ENCODE peak calls at places on chromosomes 2 and 18, in eight cellular contexts. X is RKO; Z is SW480; Q is MV-4-11; Y is AG09309; F is stimulated activated CD8-positive, alpha-beta memory T cell treated with anti-CD3 and anti-CD28 coated beads, Interleukin-7, amount 100 ng/mL, for 48 hours; W is progenitor cell of endocrine pancreas; I is activated naive CD4-positive, alpha-beta T cell treated with anti-CD3 and anti-CD28 coated beads, Interleukin-2, amount 10 ng/mL, durations not matched to agents 7 days and 5 days. K is an unnamed sample.

GRCh38 chr2:63614448-63614968 is 25.7 kb downstream of the MDH1 start:
- DNase-seq in Q (no peak), I (no peak), W (no peak), F (no peak), X (no peak), Y (peak; percentile 60), Z (peak; percentile 23), K (no peak)

GRCh38 chr2:234320098-234320497 is 176.8 kb downstream of the ARL4C start:
- DNase-seq in Y (no peak), I (no peak), Z (no peak), Q (no peak), X (no peak), F (no peak), W (no peak), K (no peak)

GRCh38 chr2:68454719-68455118 is 12.4 kb downstream of the FBXO48 start:
- DNase-seq in I (no peak), Y (no peak), W (no peak), Z (no peak), X (no peak), Q (no peak), F (no peak), K (no peak)

GRCh38 chr18:73756256-73757091 is 391.2 kb downstream of the FBXO15 start:
- DNase-seq in X (no peak), Q (no peak), I (no peak), Y (no peak), F (no peak), W (no peak), Z (no peak), K (no peak)

GRCh38 chr2:3404495-3404894 is 25.0 kb downstream of the TRAPPC12 start:
- DNase-seq in W (no peak), I (no peak), Y (no peak), Q (no peak), Z (no peak), X (no peak), F (no peak), K (no peak)

GRCh38 chr2:202542142-202542541 is 92.6 kb upstream of the FAM117B start:
- DNase-seq in X (no peak), F (no peak), W (no peak), Y (no peak), Q (no peak), Z (no peak), I (no peak), K (no peak)

GRCh38 chr2:173401716-173402326 is 47.1 kb downstream of the CDCA7 start:
- DNase-seq in F (no peak), Q (no peak), Z (no peak), Y (no peak), I (no peak), W (no peak), X (no peak), K (no peak)

GRCh38 chr2:169619946-169620345 is 35.8 kb downstream of the PPIG start:
- DNase-seq in W (no peak), X (no peak), Z (no peak), I (no peak), Y (no peak), Q (no peak), F (no peak), K (no peak)

GRCh38 chr2:158923180-158923594 is 45.3 kb upstream of the TANC1 start:
- DNase-seq in Q (no peak), Y (no peak), F (no peak), X (no peak), Z (no peak), I (no peak), W (no peak), K (no peak)

GRCh38 chr2:217340176-217340575 is 480.3 kb upstream of the TNP1 start:
- DNase-seq in X (no peak), Y (no peak), W (no peak), Q (no peak), F (no peak), I (no peak), Z (no peak), K (no peak)

GRCh38 chr2:141911485-141912066 is 219.2 kb downstream of the LRP1B start:
- DNase-seq in Q (peak; percentile 35), Y (no peak), W (peak; percentile 16), F (no peak), Z (peak; percentile 2), I (no peak), X (peak; percentile 30), K (no peak)

GRCh38 chr2:207394812-207395534 is 134.8 kb upstream of the CREB1 start:
- DNase-seq in Y (peak; percentile 98), Z (peak; percentile 78), W (no peak), Q (peak; percentile 43), X (peak; percentile 99), F (peak; percentile 33), I (peak; percentile 24), K (no peak)

GRCh38 chr2:38080346-38080745 is 4.4 kb upstream of the CYP1B1 start:
- DNase-seq in Z (no peak), I (no peak), W (no peak), Y (no peak), Q (no peak), F (no peak), X (no peak), K (no peak)

GRCh38 chr18:77206676-77207370 is 42.8 kb upstream of the GALR1 start:
- DNase-seq in X (no peak), W (no peak), Y (no peak), Q (no peak), F (no peak), Z (no peak), I (no peak), K (no peak)

GRCh38 chr18:60675801-60676200 is 303.2 kb upstream of the MC4R start:
- DNase-seq in X (no peak), Q (no peak), F (no peak), W (no peak), Y (no peak), Z (peak; percentile 7), I (no peak), K (no peak)

GRCh38 chr18:45755936-45756335 is 32.0 kb downstream of the SLC14A1 start:
- DNase-seq in I (no peak), W (no peak), X (no peak), Q (peak; percentile 8), F (no peak), Z (no peak), Y (no peak), K (no peak)

GRCh38 chr2:45839388-45840251 is 188.1 kb downstream of the PRKCE start:
- DNase-seq in I (no peak), Q (no peak), X (no peak), W (no peak), Z (no peak), F (no peak), Y (no peak), K (no peak)

GRCh38 chr2:56892381-56892780 is 708.6 kb downstream of the CCDC85A start:
- DNase-seq in W (no peak), Y (no peak), I (no peak), F (no peak), X (no peak), Z (no peak), Q (no peak), K (no peak)

GRCh38 chr2:44237221-44237620 is 38.1 kb upstream of the SLC3A1 start:
- DNase-seq in Y (no peak), Q (no peak), W (no peak), I (peak; percentile 58), F (no peak), Z (no peak), X (no peak), K (no peak)

GRCh38 chr2:205880048-205880447 is 197.7 kb downstream of the NRP2 start:
- DNase-seq in Z (no peak), F (no peak), W (no peak), Y (no peak), Q (no peak), X (no peak), I (no peak), K (no peak)

GRCh38 chr2:20880221-20880771 is 57.4 kb upstream of the LDAH start:
- DNase-seq in Q (no peak), F (no peak), Y (no peak), W (no peak), X (no peak), I (no peak), Z (no peak), K (no peak)

GRCh38 chr2:217669831-217670230 is 333.0 kb downstream of the TNS1 start:
- DNase-seq in W (no peak), I (no peak), X (no peak), F (no peak), Y (no peak), Z (no peak), Q (no peak), K (no peak)

GRCh38 chr2:23381498-23381897 is 3.5 kb upstream of the KLHL29 start:
- DNase-seq in F (no peak), Z (peak; percentile 25), Y (no peak), X (no peak), Q (no peak), I (no peak), W (no peak), K (no peak)

GRCh38 chr2:133026536-133027177 is 356.7 kb upstream of the LYPD1 start:
- DNase-seq in Y (no peak), F (no peak), Q (no peak), Z (no peak), I (no peak), X (no peak), W (no peak), K (no peak)

GRCh38 chr2:88077076-88077475 is 9.5 kb downstream of the SMYD1 start:
- DNase-seq in W (no peak), Q (no peak), I (no peak), Z (no peak), Y (no peak), F (no peak), X (no peak), K (no peak)

GRCh38 chr2:20182241-20182931 is 42.5 kb downstream of the SDC1 start:
- DNase-seq in Y (no peak), X (peak; percentile 61), Z (no peak), I (no peak), F (no peak), Q (no peak), W (no peak), K (peak; percentile 76)

GRCh38 chr2:64970495-64970894 is 18.7 kb upstream of the SLC1A4 start:
- DNase-seq in Y (no peak), Z (no peak), W (no peak), X (no peak), F (no peak), Q (no peak), I (no peak), K (no peak)

GRCh38 chr2:128305555-128306080 is 13.1 kb downstream of the HS6ST1 start:
- DNase-seq in I (no peak), W (no peak), Q (no peak), Z (no peak), X (no peak), Y (no peak), F (no peak), K (peak; percentile 75)